ENCODE peak calls at places on chromosomes 4 and X, in nine cellular contexts. M is psoas muscle; P is SJCRH30; C is CD8-positive, alpha-beta memory T cell; T is stomach; Z is upper lobe of right lung; F is A549; A is neuronal stem cell; N is neural progenitor cell. X is an unnamed sample. For H3K4me1, the result is how much of the 10 kb centered on the place peaks cover.

GRCh38 chr4:69858683-69859082 is 1.3 kb downstream of the SULT1E1 start:
- DNase-seq in M (no peak), P (peak), C (no peak), T (no peak), Z (no peak), F (no peak), A (no peak), N (no peak), X (no peak)

GRCh38 chrX:125444659-125445058 is 125.0 kb downstream of the TEX13C start:
- DNase-seq in M (no peak), P (no peak), C (no peak), T (no peak), Z (no peak), F (no peak), A (no peak), N (no peak), X (no peak)

GRCh38 chr4:105895609-105896460 is 564 bp downstream of the NPNT start:
- DNase-seq in M (peak), P (peak), C (no peak), T (no peak), Z (peak), F (peak), A (peak), N (peak), X (peak)

GRCh38 chrX:50442426-50443116 is 28.1 kb downstream of the DGKK start:
- DNase-seq in M (no peak), P (no peak), C (no peak), T (no peak), Z (no peak), F (no peak), A (no peak), N (no peak), X (no peak)

GRCh38 chr4:60134106-60134505 is 1066.0 kb upstream of the ADGRL3 start:
- DNase-seq in M (no peak), P (no peak), C (no peak), T (no peak), Z (no peak), F (no peak), A (no peak), N (no peak), X (no peak)

GRCh38 chr4:103032575-103032974 is 13.1 kb upstream of the SLC9B1 start:
- DNase-seq in M (no peak), P (peak), C (no peak), T (no peak), Z (no peak), F (no peak), A (peak), N (peak), X (no peak)

GRCh38 chrX:100650841-100651240 is 6.8 kb downstream of the SRPX2 start:
- DNase-seq in M (no peak), P (no peak), C (no peak), T (no peak), Z (no peak), F (no peak), A (no peak), N (no peak), X (no peak)

GRCh38 chrX:261858-262390 is 19.3 kb upstream of the PLCXD1 start:
- DNase-seq in M (no peak), P (no peak), C (no peak), T (no peak), Z (no peak), F (peak), A (no peak), N (no peak), X (no peak)

GRCh38 chr4:167602157-167602556 is 367.9 kb upstream of the SPOCK3 start:
- DNase-seq in M (no peak), P (no peak), C (no peak), T (no peak), Z (no peak), F (no peak), A (no peak), N (no peak), X (no peak)

GRCh38 chrX:121975666-121976065 is 928.3 kb downstream of the GLUD2 start:
- DNase-seq in M (no peak), P (no peak), C (no peak), T (no peak), Z (no peak), F (no peak), A (no peak), N (no peak), X (no peak)

GRCh38 chr4:12689457-12689856 is 794.7 kb downstream of the RAB28 start:
- DNase-seq in M (no peak), P (no peak), C (no peak), T (no peak), Z (no peak), F (no peak), A (no peak), N (no peak), X (no peak)

GRCh38 chr4:107196312-107196711 is 160.2 kb upstream of the DKK2 start:
- DNase-seq in M (no peak), P (no peak), C (no peak), T (no peak), Z (no peak), F (no peak), A (no peak), N (no peak), X (no peak)

GRCh38 chrX:66731398-66731797 is 92.5 kb upstream of the EDA2R start:
- DNase-seq in M (no peak), P (peak), C (no peak), T (no peak), Z (no peak), F (peak), A (peak), N (peak), X (no peak)

GRCh38 chr4:80713409-80713808 is 317.1 kb upstream of the BMP3 start:
- DNase-seq in M (no peak), P (no peak), C (no peak), T (no peak), Z (no peak), F (no peak), A (no peak), N (no peak), X (no peak)

GRCh38 chr4:172982151-172982590 is 186.4 kb upstream of the GALNT7 start:
- DNase-seq in M (no peak), P (peak), C (no peak), T (peak), Z (no peak), F (peak), A (no peak), N (no peak), X (no peak)

GRCh38 chr4:20857081-20857480 is 156.8 kb downstream of the PACRGL start:
- DNase-seq in M (no peak), P (no peak), C (no peak), T (no peak), Z (no peak), F (no peak), A (no peak), N (no peak), X (no peak)

GRCh38 chrX:41558531-41558930 is 111.4 kb downstream of the NYX start:
- DNase-seq in M (no peak), P (peak), C (no peak), T (no peak), Z (no peak), F (peak), A (no peak), N (peak), X (no peak)
- H3K4me1 ChIP-seq in M (under half), P (under half), C (under half), T (under half), Z (under half), F (under half), A (under half), N (under half), X (under half)

GRCh38 chr4:6912412-6912811 is 2.8 kb downstream of the TBC1D14 start:
- DNase-seq in M (no peak), P (no peak), C (no peak), T (no peak), Z (no peak), F (no peak), A (no peak), N (no peak), X (no peak)
- H3K27ac ChIP-seq in M (peak), P (no peak), C (no peak), T (peak), Z (no peak), F (no peak), A (no peak), N (no peak), X (peak)

GRCh38 chrX:153474266-153474665 is 3.9 kb upstream of the HAUS7 start:
- DNase-seq in M (no peak), P (no peak), C (no peak), T (no peak), Z (no peak), F (no peak), A (no peak), N (no peak), X (no peak)

GRCh38 chrX:153471663-153472280 is 1.4 kb upstream of the HAUS7 start:
- DNase-seq in M (no peak), P (no peak), C (no peak), T (no peak), Z (no peak), F (no peak), A (no peak), N (no peak), X (no peak)

GRCh38 chrX:153470411-153471363 is at the start of gene HAUS7:
- DNase-seq in M (peak), P (peak), C (peak), T (peak), Z (peak), F (peak), A (peak), N (peak), X (peak)

GRCh38 chrX:153474718-153475117 is 4.3 kb upstream of the HAUS7 start:
- DNase-seq in M (peak), P (no peak), C (peak), T (peak), Z (peak), F (no peak), A (no peak), N (peak), X (peak)

GRCh38 chrX:153473126-153473525 is 2.8 kb upstream of the HAUS7 start:
- DNase-seq in M (no peak), P (no peak), C (no peak), T (no peak), Z (no peak), F (no peak), A (no peak), N (no peak), X (no peak)
- H3K4me1 ChIP-seq in M (under half), P (under half), C (under half), T (under half), Z (under half), F (under half), A (under half), N (under half), X (under half)

GRCh38 chr4:7256989-7257810 is 64.9 kb downstream of the SORCS2 start:
- DNase-seq in M (peak), P (peak), C (no peak), T (no peak), Z (no peak), F (no peak), A (no peak), N (no peak), X (no peak)
- H3K27ac ChIP-seq in M (peak), P (peak), C (no peak), T (no peak), Z (no peak), F (no peak), A (no peak), N (no peak), X (no peak)

DNA sequence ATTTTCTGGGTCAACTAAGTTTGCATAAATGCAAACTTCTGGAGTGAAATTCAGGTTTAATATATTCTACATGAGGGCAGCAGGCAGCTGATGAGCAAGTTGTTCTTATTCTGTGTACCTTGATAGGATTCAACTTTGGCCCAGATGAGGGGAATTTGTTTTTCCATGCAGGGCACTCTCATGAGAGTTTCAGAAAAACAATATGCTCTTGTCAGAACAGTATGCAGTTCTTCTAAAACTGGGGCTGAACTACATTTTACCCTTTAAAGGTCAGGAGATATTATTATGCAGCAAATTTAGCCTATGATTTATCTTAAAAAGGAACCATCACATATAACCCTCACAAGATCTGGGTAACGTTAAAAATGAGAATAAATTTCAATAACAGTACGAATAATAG is 19.2 kb downstream of the GPRIN3 start:
- DNase-seq in M (no peak), P (no peak), C (no peak), T (no peak), Z (no peak), F (no peak), A (no peak), N (no peak), X (no peak)
- H3K4me1 ChIP-seq in M (under half), P (under half), C (half or more), T (under half), Z (under half), F (half or more), A (under half), N (under half), X (under half)

GRCh38 chrX:37876716-37877115 is 29.3 kb upstream of the DYNLT3 start:
- DNase-seq in M (no peak), P (no peak), C (no peak), T (no peak), Z (no peak), F (no peak), A (no peak), N (no peak), X (no peak)

GRCh38 chrX:37873220-37873619 is 25.8 kb upstream of the DYNLT3 start:
- DNase-seq in M (no peak), P (no peak), C (no peak), T (no peak), Z (no peak), F (no peak), A (no peak), N (no peak), X (no peak)

GRCh38 chrX:37867509-37868153 is 20.3 kb upstream of the DYNLT3 start:
- DNase-seq in M (no peak), P (no peak), C (no peak), T (no peak), Z (no peak), F (no peak), A (no peak), N (no peak), X (no peak)

GRCh38 chrX:37871626-37872302 is 24.4 kb upstream of the DYNLT3 start:
- DNase-seq in M (peak), P (peak), C (no peak), T (peak), Z (no peak), F (peak), A (no peak), N (no peak), X (no peak)

DNA sequence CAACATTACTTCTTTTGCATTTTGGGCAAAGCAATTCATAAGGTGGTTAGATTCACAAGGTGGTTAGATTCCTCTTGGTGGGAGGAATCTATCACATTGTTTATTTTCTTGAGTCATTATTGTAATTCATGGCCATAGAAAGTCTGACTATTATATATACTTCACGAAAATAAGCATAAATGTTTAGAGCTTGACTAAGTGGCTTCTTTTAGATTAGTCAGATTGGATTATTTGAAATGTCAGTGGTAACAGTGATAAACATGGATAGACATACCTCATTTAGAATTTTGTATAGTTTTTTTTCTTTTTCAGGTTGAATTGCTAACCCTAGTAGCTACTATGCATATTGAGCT is 24.9 kb upstream of the DYNLT3 start:
- DNase-seq in M (no peak), P (no peak), C (no peak), T (no peak), Z (no peak), F (no peak), A (no peak), N (no peak), X (no peak)
- H3K27ac ChIP-seq in M (no peak), P (peak), C (no peak), T (no peak), Z (no peak), F (no peak), A (no peak), N (no peak), X (no peak)

DNA sequence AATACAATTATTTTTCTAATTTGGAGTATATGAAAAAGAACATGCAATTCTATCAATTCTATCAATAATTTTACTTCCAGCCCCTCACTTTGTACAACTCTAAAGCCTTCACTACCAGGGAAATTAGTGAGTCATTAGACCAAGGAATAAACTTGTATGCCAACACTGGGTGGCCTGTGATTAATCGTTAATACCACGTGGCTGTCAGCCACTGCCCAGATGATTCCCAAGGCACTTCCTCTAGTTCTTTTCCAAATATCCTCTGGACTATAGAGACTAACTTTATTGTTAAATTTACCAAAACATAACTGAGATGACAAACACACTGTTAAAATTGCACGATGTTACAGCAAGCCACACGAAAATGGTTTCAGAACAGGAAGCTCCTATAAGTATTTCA is 45.7 kb downstream of the MID1 start:
- DNase-seq in M (no peak), P (no peak), C (no peak), T (no peak), Z (no peak), F (no peak), A (no peak), N (no peak), X (no peak)
- H3K4me1 ChIP-seq in M (under half), P (under half), C (under half), T (under half), Z (under half), F (half or more), A (under half), N (under half), X (under half)

GRCh38 chrX:13373807-13374187 is 53.9 kb upstream of the ATXN3L start:
- DNase-seq in M (no peak), P (no peak), C (no peak), T (no peak), Z (no peak), F (no peak), A (no peak), N (no peak), X (no peak)
- H3K27ac ChIP-seq in M (no peak), P (no peak), C (no peak), T (no peak), Z (peak), F (no peak), A (no peak), N (no peak), X (peak)

X was measured in lower lobe of right lung.